ENCODE peak calls at places on chromosome 7, in eight cellular contexts. O is endodermal cell; S is NCI-H748 treated with DMSO at 0.1 percent for 48 hours; F is ecto neural progenitor cell; R is uterus; X is stimulated activated CD4-positive, alpha-beta T cell treated with anti-CD3 and anti-CD28 coated beads, Interleukin-1b, Interleukin-23, amount 100 ng/mL, for 24 hours; J is heart left ventricle; Q is COR-L47. Y is an unnamed sample.

GRCh38 chr7:99005776-99006175 is 127.4 kb downstream of the TRRAP start:
- DNase-seq in Q (no peak), F (peak), S (no peak), R (no peak), X (no peak), J (no peak), O (peak), Y (peak)

GRCh38 chr7:66016131-66016461 is 34.1 kb upstream of the GUSB start:
- DNase-seq in Q (no peak), F (no peak), O (no peak), X (no peak), J (no peak), S (no peak), R (no peak), Y (no peak)

GRCh38 chr7:76273503-76273902 is 29.0 kb upstream of the HSPB1 start:
- DNase-seq in F (no peak), S (no peak), J (no peak), R (no peak), X (no peak), O (no peak), Q (no peak), Y (no peak)

GRCh38 chr7:79553811-79554555 is 100.5 kb upstream of the MAGI2 start:
- DNase-seq in Q (no peak), X (no peak), O (no peak), R (no peak), S (no peak), F (no peak), J (no peak), Y (no peak)

GRCh38 chr7:7639847-7640220 is 718 bp upstream of the UMAD1 start:
- DNase-seq in Q (peak), O (no peak), S (peak), J (no peak), F (no peak), R (no peak), X (peak), Y (no peak)

GRCh38 chr7:133060016-133060415 is 21.9 kb downstream of the CHCHD3 start:
- DNase-seq in X (no peak), S (no peak), R (no peak), F (no peak), O (no peak), Q (peak), J (no peak), Y (no peak)

GRCh38 chr7:45978010-45978681 is 57.1 kb upstream of the IGFBP3 start:
- DNase-seq in J (no peak), F (peak), X (no peak), Q (no peak), R (peak), S (peak), O (peak), Y (peak)

GRCh38 chr7:113521468-113521867 is 397.3 kb downstream of the PPP1R3A start:
- DNase-seq in R (no peak), J (no peak), F (no peak), O (no peak), Q (no peak), S (no peak), X (no peak), Y (no peak)

GRCh38 chr7:95471076-95471475 is 14.7 kb upstream of the ASB4 start:
- DNase-seq in X (no peak), R (no peak), J (no peak), S (no peak), Q (no peak), F (no peak), O (no peak), Y (no peak)